ENCODE peak calls at places on chromosomes 2 and 18, in five cellular contexts. B, N, A, D and G are unnamed samples.

GRCh38 chr2:231167745-231168459 is 30.5 kb upstream of the ARMC9 start:
- DNase-seq in B (no peak), N (no peak), A (no peak), D (no peak), G (no peak)

GRCh38 chr2:226796840-226797288 is 2.8 kb downstream of the IRS1 start:
- DNase-seq in B (no peak), N (peak; percentile 79), A (peak; percentile 35), D (no peak), G (no peak)

GRCh38 chr2:208010501-208010900 is 14.8 kb downstream of the PLEKHM3 start:
- DNase-seq in B (no peak), N (no peak), A (no peak), D (no peak), G (no peak)

GRCh38 chr18:9653390-9653789 is 39.0 kb upstream of the PPP4R1 start:
- DNase-seq in B (no peak), N (peak; percentile 29), A (no peak), D (peak; percentile 66), G (peak; percentile 94)

GRCh38 chr2:273338-273737 is 8.6 kb downstream of the ACP1 start:
- DNase-seq in B (no peak), N (no peak), A (no peak), D (no peak), G (no peak)

GRCh38 chr2:156883828-156884615 is 373.5 kb upstream of the GALNT5 start:
- DNase-seq in B (no peak), N (peak; percentile 74), A (no peak), D (no peak), G (no peak)

GRCh38 chr2:119282966-119283511 is 59.4 kb downstream of the STEAP3 start:
- DNase-seq in B (no peak), N (peak; percentile 5), A (no peak), D (peak; percentile 75), G (no peak)

GRCh38 chr2:98835831-98836385 is 100.1 kb downstream of the CRACDL start:
- DNase-seq in B (no peak), N (no peak), A (no peak), D (no peak), G (no peak)

GRCh38 chr18:51168031-51168742 is 29.3 kb downstream of the MEX3C start:
- DNase-seq in B (no peak), N (no peak), A (no peak), D (no peak), G (no peak)

GRCh38 chr18:34928754-34929335 is 112.4 kb upstream of the MAPRE2 start:
- DNase-seq in B (no peak), N (no peak), A (no peak), D (no peak), G (no peak)

GRCh38 chr2:15934291-15934945 is 5.9 kb upstream of the MYCN start:
- DNase-seq in B (no peak), N (no peak), A (no peak), D (no peak), G (no peak)

GRCh38 chr2:17791121-17791902 is 24.9 kb upstream of the MSGN1 start:
- DNase-seq in B (no peak), N (peak; percentile 42), A (no peak), D (no peak), G (no peak)

GRCh38 chr18:11767935-11768334 is 78.9 kb downstream of the GNAL start:
- DNase-seq in B (peak; percentile 17), N (peak; percentile 39), A (no peak), D (no peak), G (no peak)

GRCh38 chr18:34802938-34803337 is 92.8 kb downstream of the DTNA start:
- DNase-seq in B (no peak), N (peak; percentile 66), A (no peak), D (no peak), G (no peak)

GRCh38 chr2:84257871-84258270 is 201.2 kb downstream of the SUCLG1 start:
- DNase-seq in B (peak; percentile 24), N (no peak), A (no peak), D (no peak), G (no peak)

GRCh38 chr2:172859821-172860707 is 124.4 kb downstream of the RAPGEF4 start:
- DNase-seq in B (peak; percentile 8), N (no peak), A (no peak), D (no peak), G (no peak)